ENCODE peak calls at places on chromosomes 7 and 10, in seven cellular contexts. J is cardiac fibroblast, M is putamen, F is fibroblast of pulmonary artery, I is neuronal stem cell, R is epithelial cell of esophagus, X is breast epithelium. H is an unnamed sample.
A peak's percentile ranks its signal among the peaks of the same experiment; 100 is the strongest.

GRCh38 chr10:36671607-36672006 is 453.8 kb upstream of the ANKRD30A start:
- DNase-seq in J (peak; percentile 77), M (no peak), F (peak; percentile 36), I (no peak), R (peak; percentile 12), X (no peak), H (no peak)

GRCh38 chr10:70737250-70737649 is 47.9 kb downstream of the TBATA start:
- DNase-seq in J (no peak), M (no peak), F (no peak), I (no peak), R (no peak), X (no peak), H (no peak)

GRCh38 chr10:132700168-132701098 is 85.5 kb downstream of the NKX6-2 start:
- DNase-seq in J (peak; percentile 72), M (no peak), F (peak; percentile 29), I (no peak), R (no peak), X (peak; percentile 24), H (no peak)

GRCh38 chr10:6083523-6084475 is 5.0 kb upstream of the RBM17 start:
- DNase-seq in J (peak; percentile 58), M (no peak), F (peak; percentile 69), I (no peak), R (no peak), X (no peak), H (no peak)

GRCh38 chr7:44372560-44373417 is 47.4 kb upstream of the CAMK2B start:
- DNase-seq in J (peak; percentile 68), M (no peak), F (peak; percentile 31), I (no peak), R (peak; percentile 35), X (peak; percentile 19), H (no peak)

GRCh38 chr7:124784879-124785818 is 19.6 kb upstream of the GPR37 start:
- DNase-seq in J (peak; percentile 67), M (peak; percentile 75), F (peak; percentile 74), I (peak; percentile 56), R (peak; percentile 67), X (no peak), H (peak; percentile 64)

GRCh38 chr10:123301077-123301875 is 147.1 kb downstream of the BUB3 start:
- DNase-seq in J (peak; percentile 27), M (peak; percentile 91), F (peak; percentile 37), I (no peak), R (peak; percentile 14), X (no peak), H (peak; percentile 37)

GRCh38 chr7:41315764-41316163 is 387.1 kb downstream of the INHBA start:
- DNase-seq in J (no peak), M (no peak), F (no peak), I (no peak), R (no peak), X (no peak), H (no peak)

GRCh38 chr10:132149917-132150316 is 36.8 kb upstream of the DPYSL4 start:
- DNase-seq in J (no peak), M (no peak), F (no peak), I (no peak), R (no peak), X (no peak), H (no peak)

GRCh38 chr10:70648427-70648826 is 23.9 kb upstream of the ADAMTS14 start:
- DNase-seq in J (no peak), M (no peak), F (no peak), I (no peak), R (no peak), X (no peak), H (no peak)

GRCh38 chr7:194996-195829 is 2.8 kb downstream of the FAM20C start:
- DNase-seq in J (peak; percentile 38), M (no peak), F (peak; percentile 28), I (no peak), R (no peak), X (no peak), H (no peak)

GRCh38 chr10:121891103-121891502 is 36.7 kb downstream of the ATE1 start:
- DNase-seq in J (no peak), M (no peak), F (no peak), I (no peak), R (no peak), X (no peak), H (no peak)

GRCh38 chr7:40922316-40922670 is 780.6 kb downstream of the INHBA start:
- DNase-seq in J (peak; percentile 84), M (no peak), F (peak; percentile 35), I (no peak), R (peak; percentile 100), X (no peak), H (no peak)

GRCh38 chr7:129713544-129713943 is 102.0 kb downstream of the NRF1 start:
- DNase-seq in J (no peak), M (no peak), F (peak; percentile 41), I (no peak), R (no peak), X (no peak), H (peak; percentile 18)

GRCh38 chr10:132001238-132001977 is 19.7 kb upstream of the BNIP3 start:
- DNase-seq in J (peak; percentile 69), M (no peak), F (peak; percentile 56), I (no peak), R (peak; percentile 42), X (no peak), H (peak; percentile 31)

GRCh38 chr10:103429647-103430046 is 22.5 kb downstream of the CALHM2 start:
- DNase-seq in J (no peak), M (no peak), F (no peak), I (no peak), R (no peak), X (no peak), H (no peak)

GRCh38 chr10:124196659-124197058 is 103.3 kb upstream of the CHST15 start:
- DNase-seq in J (no peak), M (no peak), F (no peak), I (no peak), R (no peak), X (no peak), H (no peak)

GRCh38 chr7:79973455-79973854 is 161.2 kb upstream of the GNAI1 start:
- DNase-seq in J (no peak), M (no peak), F (no peak), I (no peak), R (no peak), X (no peak), H (no peak)

GRCh38 chr7:35905555-35905954 is 104.7 kb downstream of the SEPTIN7 start:
- DNase-seq in J (peak; percentile 64), M (no peak), F (peak; percentile 29), I (no peak), R (peak; percentile 72), X (no peak), H (no peak)

GRCh38 chr10:33252324-33252723 is 82.1 kb downstream of the NRP1 start:
- DNase-seq in J (no peak), M (no peak), F (no peak), I (no peak), R (no peak), X (no peak), H (no peak)

GRCh38 chr7:141043621-141044020 is 28.9 kb upstream of the MRPS33 start:
- DNase-seq in J (peak; percentile 11), M (no peak), F (no peak), I (no peak), R (no peak), X (no peak), H (no peak)

GRCh38 chr10:122124808-122125207 is 135.8 kb downstream of the TACC2 start:
- DNase-seq in J (no peak), M (no peak), F (no peak), I (no peak), R (no peak), X (no peak), H (no peak)

H was measured in body of pancreas.